ENCODE peak calls at places on chromosome 14, in seven cellular contexts. H, T, P, J, A, I and Z are unnamed samples.

GRCh38 chr14:28116716-28117115 is 649.9 kb upstream of the FOXG1 start:
- DNase-seq in J (no peak), A (no peak), I (no peak), P (no peak), H (no peak), T (no peak), Z (no peak)

GRCh38 chr14:44887596-44887955 is 74.2 kb downstream of the KLHL28 start:
- DNase-seq in A (no peak), H (no peak), I (no peak), J (no peak), P (no peak), T (no peak), Z (no peak)

GRCh38 chr14:93105362-93105761 is 10.4 kb downstream of the ITPK1 start:
- DNase-seq in H (no peak), I (peak; percentile 57), J (no peak), T (peak; percentile 71), A (peak; percentile 83), P (no peak), Z (peak; percentile 69)

GRCh38 chr14:65620195-65620594 is 207.7 kb downstream of the FUT8 start:
- DNase-seq in J (no peak), I (no peak), H (no peak), P (no peak), A (peak; percentile 35), T (no peak), Z (peak; percentile 56)

GRCh38 chr14:79466938-79467527 is 744.3 kb downstream of the DIO2 start:
- DNase-seq in H (no peak), A (no peak), P (no peak), I (no peak), T (no peak), J (no peak), Z (no peak)

GRCh38 chr14:89550761-89551283 is 133.8 kb upstream of the FOXN3 start:
- DNase-seq in P (no peak), H (no peak), I (no peak), T (no peak), J (no peak), A (no peak), Z (no peak)

GRCh38 chr14:100120522-100121269 is 38.7 kb downstream of the DEGS2 start:
- DNase-seq in P (no peak), T (no peak), H (no peak), A (no peak), J (peak; percentile 19), I (no peak), Z (no peak)

GRCh38 chr14:95480887-95481226 is 35.6 kb downstream of the SYNE3 start:
- DNase-seq in H (no peak), P (no peak), I (no peak), A (no peak), T (no peak), J (no peak), Z (no peak)

GRCh38 chr14:31205681-31206535 is 1.7 kb downstream of the HECTD1 start:
- DNase-seq in J (peak; percentile 74), H (no peak), A (peak; percentile 90), T (peak; percentile 88), I (peak; percentile 24), P (peak; percentile 35), Z (peak; percentile 33)

GRCh38 chr14:58465425-58465824 is 37.9 kb downstream of the KIAA0586 start:
- DNase-seq in P (no peak), A (peak; percentile 34), T (peak; percentile 38), J (no peak), H (no peak), I (no peak), Z (peak; percentile 83)

GRCh38 chr14:75278422-75279152 is at the start of gene FOS:
- DNase-seq in A (peak; percentile 95), J (peak; percentile 99), T (peak; percentile 95), P (peak; percentile 94), H (peak; percentile 87), I (peak; percentile 88), Z (peak; percentile 85)

GRCh38 chr14:59278111-59278510 is 89.6 kb downstream of the DAAM1 start:
- DNase-seq in T (peak; percentile 95), P (no peak), I (no peak), H (no peak), A (peak; percentile 95), J (no peak), Z (peak; percentile 95)

GRCh38 chr14:70130498-70130897 is 58.3 kb downstream of the SLC8A3 start:
- DNase-seq in H (no peak), A (no peak), T (no peak), P (no peak), I (no peak), J (no peak), Z (no peak)

GRCh38 chr14:34688470-34689206 is 25.8 kb downstream of the CFL2 start:
- DNase-seq in P (no peak), A (no peak), H (no peak), I (no peak), T (no peak), J (peak; percentile 67), Z (no peak)

GRCh38 chr14:99881011-99881410 is 87.8 kb downstream of the EML1 start:
- DNase-seq in H (no peak), I (no peak), J (peak; percentile 18), P (no peak), T (peak; percentile 69), A (peak; percentile 68), Z (no peak)

GRCh38 chr14:94290197-94290596 is 2.9 kb downstream of the SERPINA10 start:
- DNase-seq in I (no peak), J (no peak), T (no peak), A (no peak), H (no peak), P (no peak), Z (no peak)

GRCh38 chr14:38089123-38089522 is 118.6 kb upstream of the SSTR1 start:
- DNase-seq in P (no peak), T (peak; percentile 27), I (no peak), A (no peak), H (no peak), J (no peak), Z (no peak)

GRCh38 chr14:72516936-72517408 is 376.9 kb downstream of the DPF3 start:
- DNase-seq in T (peak; percentile 85), I (peak; percentile 91), J (no peak), A (peak; percentile 89), P (peak; percentile 78), H (peak; percentile 44), Z (peak; percentile 61)
- H3K4me3 ChIP-seq in T (no peak overlapping the region), I (no peak overlapping the region), J (peak overlapping the region; percentile 20), A (no peak overlapping the region), P (no peak overlapping the region), H (no peak overlapping the region), Z (no peak overlapping the region)

DNA sequence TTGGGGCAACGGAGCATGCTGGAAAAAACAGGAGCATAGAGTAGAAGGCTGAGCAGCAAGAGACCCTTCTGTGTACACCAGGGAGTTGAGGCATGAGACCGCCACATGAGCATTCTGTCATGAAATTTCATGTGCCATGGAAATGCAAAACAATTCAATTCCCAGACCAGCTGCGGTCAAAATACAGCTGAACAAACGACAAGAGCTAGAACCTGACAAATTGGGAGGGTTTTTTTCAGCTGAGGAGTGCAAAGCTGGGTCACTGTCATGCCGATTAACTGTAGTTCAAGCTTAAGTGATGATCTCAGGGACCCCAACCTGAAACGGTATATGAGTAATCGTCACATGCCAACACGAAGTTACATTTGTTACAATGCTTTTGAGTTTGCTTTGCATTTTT is 37.1 kb downstream of the TMEM30B start:
- DNase-seq in A (no peak), J (no peak), T (no peak), H (no peak), I (no peak), P (no peak), Z (no peak)
- H3K4me3 ChIP-seq in A (no peak overlapping the region), J (no peak overlapping the region), T (no peak overlapping the region), H (no peak overlapping the region), I (no peak overlapping the region), P (no peak overlapping the region), Z (no peak overlapping the region)

DNA sequence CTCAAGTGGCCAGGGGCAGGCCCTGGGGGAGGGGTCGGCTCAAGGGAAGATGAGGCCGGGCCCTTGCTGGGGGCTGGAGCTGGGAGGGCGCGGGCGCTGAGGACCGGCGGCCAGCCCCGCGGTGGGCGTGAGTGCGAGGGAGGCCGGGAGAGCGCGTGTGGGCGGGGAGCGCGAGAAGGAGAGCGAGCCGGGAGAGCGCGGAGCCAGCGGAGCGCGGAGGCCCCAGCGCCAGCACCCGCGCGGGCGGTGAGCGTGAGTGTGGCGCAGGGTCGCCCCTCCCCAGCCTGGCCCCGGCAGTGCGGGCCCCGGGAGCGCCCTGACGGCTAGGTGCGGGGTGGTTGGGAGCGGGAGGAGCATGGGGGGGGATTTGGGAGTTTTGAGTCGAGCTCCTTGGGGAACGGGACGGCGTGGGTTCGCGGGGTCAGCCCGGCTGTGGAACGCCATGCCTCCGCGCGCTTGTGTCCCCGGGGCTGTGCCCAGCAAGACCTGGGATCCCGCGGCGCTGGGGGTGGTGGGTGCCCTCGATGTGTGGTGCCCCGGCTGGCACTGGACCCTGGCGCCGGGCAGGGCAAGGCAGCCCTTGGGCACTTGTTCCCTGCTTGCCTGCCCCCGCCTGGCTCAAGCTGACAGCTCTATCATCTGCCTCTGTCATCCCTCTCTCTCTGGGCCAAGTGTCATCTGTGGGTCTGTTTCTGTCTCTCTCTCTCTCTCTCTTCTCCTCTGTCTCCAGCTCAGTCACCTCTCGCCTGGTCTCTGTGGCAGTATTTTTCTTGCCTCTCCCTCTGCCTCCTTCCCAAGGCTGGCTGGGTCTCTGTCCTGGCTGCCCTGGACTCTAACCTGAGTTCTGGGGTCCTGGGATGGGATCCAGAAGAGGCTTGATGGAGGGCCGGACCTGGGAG is at the start of gene LBHD2:
- DNase-seq in T (peak; percentile 56), H (no peak), J (peak; percentile 93), I (no peak), A (no peak), P (peak; percentile 54), Z (no peak)
- H3K4me3 ChIP-seq in T (no peak within 1 kb of the TSS), H (peak within 1 kb of the TSS; percentile 15), J (no peak within 1 kb of the TSS), I (no peak within 1 kb of the TSS), A (no peak within 1 kb of the TSS), P (peak within 1 kb of the TSS; percentile 41), Z (no peak within 1 kb of the TSS)

GRCh38 chr14:21520718-21521117 is 5.4 kb downstream of the SALL2 start:
- DNase-seq in A (no peak), P (no peak), T (no peak), J (no peak), I (no peak), H (no peak), Z (no peak)

GRCh38 chr14:21525571-21525970 is 575 bp downstream of the SALL2 start:
- DNase-seq in P (peak; percentile 59), J (no peak), H (no peak), A (peak; percentile 25), T (peak; percentile 24), I (no peak), Z (no peak)

GRCh38 chr14:21521526-21521925 is 4.6 kb downstream of the SALL2 start:
- DNase-seq in P (no peak), A (peak; percentile 90), T (peak; percentile 83), J (peak; percentile 26), I (no peak), H (no peak), Z (no peak)

GRCh38 chr14:21524575-21525518 is 1.3 kb downstream of the SALL2 start:
- DNase-seq in J (peak; percentile 43), H (no peak), I (no peak), A (no peak), P (no peak), T (no peak), Z (no peak)

DNA sequence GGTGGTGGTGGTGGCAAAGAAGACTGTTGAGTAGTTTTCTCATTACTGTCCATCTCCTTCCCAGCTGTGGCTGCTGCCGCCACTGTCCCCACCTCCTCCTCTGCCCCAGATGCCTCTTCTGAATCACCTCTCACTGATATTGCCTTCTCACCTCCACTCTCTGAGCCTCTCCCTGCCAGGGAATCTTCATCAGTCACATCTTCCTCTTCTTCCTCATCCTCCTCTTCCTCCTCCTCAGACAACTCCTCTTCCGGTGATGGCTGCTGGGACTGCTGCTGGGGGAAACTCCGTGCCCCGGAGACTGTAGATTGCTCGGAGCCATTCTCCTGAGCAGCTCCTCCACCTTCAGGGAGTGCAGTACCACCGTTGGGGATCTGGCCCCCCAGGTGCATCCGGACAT is 2.9 kb downstream of the SALL2 start:
- DNase-seq in T (no peak), I (no peak), J (peak; percentile 31), P (no peak), H (no peak), A (no peak), Z (no peak)
- H3K4me3 ChIP-seq in T (no peak overlapping the region), I (no peak overlapping the region), J (no peak overlapping the region), P (peak overlapping the region; percentile 23), H (no peak overlapping the region), A (no peak overlapping the region), Z (no peak overlapping the region)